ENCODE peak calls at places on chromosomes 6 and 20, in five cellular contexts. One of them, this sample, is unnamed. For H3K4me1, the result is how much of the 10 kb centered on the place peaks cover.

GRCh38 chr6:166678426-166678825 is 51.4 kb upstream of the RPS6KA2 start:
- DNase-seq in adrenal gland: no peak
- DNase-seq in cardiac muscle cell: peak
- DNase-seq in transverse colon: no peak
- DNase-seq in CD8-positive, alpha-beta T cell: no peak
- DNase-seq in this sample: no peak

GRCh38 chr6:157885211-157885788 is 62.3 kb downstream of the SNX9 start:
- DNase-seq in adrenal gland: no peak
- DNase-seq in cardiac muscle cell: no peak
- DNase-seq in transverse colon: no peak
- DNase-seq in CD8-positive, alpha-beta T cell: peak
- DNase-seq in this sample: no peak

GRCh38 chr6:29447670-29448069 is 8.6 kb downstream of the OR10C1 start:
- DNase-seq in adrenal gland: no peak
- DNase-seq in cardiac muscle cell: no peak
- DNase-seq in transverse colon: no peak
- DNase-seq in CD8-positive, alpha-beta T cell: no peak
- DNase-seq in this sample: no peak

GRCh38 chr20:266604-267562 is 9.4 kb downstream of the DEFB132 start:
- DNase-seq in adrenal gland: peak
- DNase-seq in cardiac muscle cell: peak
- DNase-seq in transverse colon: peak
- DNase-seq in CD8-positive, alpha-beta T cell: peak
- DNase-seq in this sample: peak

GRCh38 chr6:30557683-30557981 is 537 bp downstream of the PRR3 start:
- DNase-seq in adrenal gland: no peak
- DNase-seq in cardiac muscle cell: no peak
- DNase-seq in transverse colon: no peak
- DNase-seq in CD8-positive, alpha-beta T cell: peak
- DNase-seq in this sample: no peak

GRCh38 chr20:8461186-8461585 is 329.1 kb downstream of the PLCB1 start:
- DNase-seq in adrenal gland: no peak
- DNase-seq in cardiac muscle cell: no peak
- DNase-seq in transverse colon: no peak
- DNase-seq in CD8-positive, alpha-beta T cell: no peak
- DNase-seq in this sample: no peak

GRCh38 chr20:14984768-14985622 is 647.6 kb upstream of the FLRT3 start:
- DNase-seq in adrenal gland: no peak
- DNase-seq in cardiac muscle cell: no peak
- DNase-seq in transverse colon: no peak
- DNase-seq in CD8-positive, alpha-beta T cell: no peak
- DNase-seq in this sample: no peak

GRCh38 chr20:35661013-35661412 is 3.7 kb downstream of the CPNE1 start:
- DNase-seq in adrenal gland: no peak
- DNase-seq in cardiac muscle cell: no peak
- DNase-seq in transverse colon: no peak
- DNase-seq in CD8-positive, alpha-beta T cell: no peak
- DNase-seq in this sample: no peak

GRCh38 chr6:112946051-112946450 is 598.9 kb downstream of the RFPL4B start:
- DNase-seq in adrenal gland: no peak
- DNase-seq in cardiac muscle cell: peak
- DNase-seq in transverse colon: no peak
- DNase-seq in CD8-positive, alpha-beta T cell: no peak
- DNase-seq in this sample: no peak

DNA sequence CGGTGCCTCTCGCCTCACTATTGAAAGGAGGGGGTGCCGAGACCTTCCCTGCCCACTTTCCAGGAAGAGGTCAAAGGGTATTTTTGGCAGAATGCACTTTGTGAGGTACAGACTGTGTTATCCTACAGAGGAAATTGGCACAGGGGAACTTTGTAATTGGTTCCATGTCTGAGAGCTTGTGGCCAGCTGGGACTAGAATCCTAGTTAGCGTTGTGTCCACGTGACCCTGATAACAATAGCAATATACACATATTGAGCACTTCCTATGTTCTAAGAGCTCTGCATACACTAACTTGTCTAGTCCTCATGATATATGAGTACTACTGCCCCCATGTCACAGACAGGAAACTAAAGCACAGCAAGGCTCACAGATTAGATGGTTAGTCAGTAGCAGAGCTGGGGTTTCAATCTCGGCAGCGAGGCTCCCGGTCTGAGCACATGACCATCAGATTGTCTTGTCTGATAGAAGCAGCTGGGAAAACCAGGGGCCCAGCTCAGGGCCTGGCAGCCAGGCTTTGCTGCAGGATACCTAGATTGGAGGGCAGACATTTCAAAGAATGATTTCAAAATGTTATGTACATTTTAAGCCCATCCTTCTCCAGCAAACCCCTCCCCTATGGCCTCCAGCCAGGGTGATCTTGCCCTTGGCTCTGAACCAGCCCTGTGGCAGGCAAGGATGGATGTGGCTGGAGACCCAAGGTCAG is 1.4 kb downstream of the MAPK13 start:
- DNase-seq in adrenal gland: peak
- DNase-seq in cardiac muscle cell: peak
- DNase-seq in transverse colon: peak
- DNase-seq in CD8-positive, alpha-beta T cell: peak
- DNase-seq in this sample: peak
- H3K4me1 ChIP-seq in adrenal gland: half or more
- H3K4me1 ChIP-seq in cardiac muscle cell: under half
- H3K4me1 ChIP-seq in transverse colon: under half
- H3K4me1 ChIP-seq in CD8-positive, alpha-beta T cell: under half
- H3K4me1 ChIP-seq in this sample: under half

GRCh38 chr6:128493877-128494276 is 26.5 kb downstream of the PTPRK start:
- DNase-seq in adrenal gland: no peak
- DNase-seq in cardiac muscle cell: no peak
- DNase-seq in transverse colon: no peak
- DNase-seq in CD8-positive, alpha-beta T cell: no peak
- DNase-seq in this sample: no peak
- H3K27ac ChIP-seq in adrenal gland: no peak
- H3K27ac ChIP-seq in cardiac muscle cell: no peak
- H3K27ac ChIP-seq in transverse colon: no peak
- H3K27ac ChIP-seq in CD8-positive, alpha-beta T cell: no peak
- H3K27ac ChIP-seq in this sample: no peak

GRCh38 chr6:99285881-99286280 is 63.6 kb downstream of the FAXC start:
- DNase-seq in adrenal gland: no peak
- DNase-seq in cardiac muscle cell: no peak
- DNase-seq in transverse colon: no peak
- DNase-seq in CD8-positive, alpha-beta T cell: no peak
- DNase-seq in this sample: no peak

GRCh38 chr6:99287523-99287922 is 62.0 kb downstream of the FAXC start:
- DNase-seq in adrenal gland: no peak
- DNase-seq in cardiac muscle cell: no peak
- DNase-seq in transverse colon: no peak
- DNase-seq in CD8-positive, alpha-beta T cell: no peak
- DNase-seq in this sample: no peak

GRCh38 chr6:99276747-99277146 is 72.7 kb downstream of the FAXC start:
- DNase-seq in adrenal gland: no peak
- DNase-seq in cardiac muscle cell: no peak
- DNase-seq in transverse colon: no peak
- DNase-seq in CD8-positive, alpha-beta T cell: no peak
- DNase-seq in this sample: no peak

GRCh38 chr6:99282479-99283062 is 66.9 kb downstream of the FAXC start:
- DNase-seq in adrenal gland: no peak
- DNase-seq in cardiac muscle cell: peak
- DNase-seq in transverse colon: no peak
- DNase-seq in CD8-positive, alpha-beta T cell: no peak
- DNase-seq in this sample: no peak
- TF ChIP-seq CTCF in adrenal gland: peak
- TF ChIP-seq CTCF in cardiac muscle cell: peak
- TF ChIP-seq CTCF in transverse colon: peak
- TF ChIP-seq CTCF in CD8-positive, alpha-beta T cell: no peak
- TF ChIP-seq CTCF in this sample: peak

GRCh38 chr6:32622545-32623401 is 14.4 kb upstream of the HLA-DQA1 start:
- DNase-seq in adrenal gland: peak
- DNase-seq in cardiac muscle cell: peak
- DNase-seq in transverse colon: no peak
- DNase-seq in CD8-positive, alpha-beta T cell: peak
- DNase-seq in this sample: peak
- H3K4me1 ChIP-seq in adrenal gland: under half
- H3K4me1 ChIP-seq in cardiac muscle cell: under half
- H3K4me1 ChIP-seq in transverse colon: under half
- H3K4me1 ChIP-seq in CD8-positive, alpha-beta T cell: under half
- H3K4me1 ChIP-seq in this sample: under half

GRCh38 chr20:40571625-40572024 is 117.4 kb downstream of the MAFB start:
- DNase-seq in adrenal gland: no peak
- DNase-seq in cardiac muscle cell: no peak
- DNase-seq in transverse colon: no peak
- DNase-seq in CD8-positive, alpha-beta T cell: no peak
- DNase-seq in this sample: no peak
- H3K27ac ChIP-seq in adrenal gland: no peak
- H3K27ac ChIP-seq in cardiac muscle cell: no peak
- H3K27ac ChIP-seq in transverse colon: peak
- H3K27ac ChIP-seq in CD8-positive, alpha-beta T cell: no peak
- H3K27ac ChIP-seq in this sample: no peak

GRCh38 chr20:22438926-22439325 is 145.4 kb downstream of the FOXA2 start:
- DNase-seq in adrenal gland: no peak
- DNase-seq in cardiac muscle cell: peak
- DNase-seq in transverse colon: no peak
- DNase-seq in CD8-positive, alpha-beta T cell: no peak
- DNase-seq in this sample: no peak
- TF ChIP-seq CTCF in adrenal gland: no peak
- TF ChIP-seq CTCF in cardiac muscle cell: peak
- TF ChIP-seq CTCF in transverse colon: no peak
- TF ChIP-seq CTCF in CD8-positive, alpha-beta T cell: no peak
- TF ChIP-seq CTCF in this sample: no peak

GRCh38 chr6:41732149-41732548 is 3.3 kb downstream of the TFEB start:
- DNase-seq in adrenal gland: no peak
- DNase-seq in cardiac muscle cell: no peak
- DNase-seq in transverse colon: no peak
- DNase-seq in CD8-positive, alpha-beta T cell: no peak
- DNase-seq in this sample: no peak
- H3K4me1 ChIP-seq in adrenal gland: under half
- H3K4me1 ChIP-seq in cardiac muscle cell: under half
- H3K4me1 ChIP-seq in transverse colon: half or more
- H3K4me1 ChIP-seq in CD8-positive, alpha-beta T cell: half or more
- H3K4me1 ChIP-seq in this sample: under half

GRCh38 chr6:86355271-86355670 is 582.1 kb upstream of the HTR1E start:
- DNase-seq in adrenal gland: no peak
- DNase-seq in cardiac muscle cell: no peak
- DNase-seq in transverse colon: no peak
- DNase-seq in CD8-positive, alpha-beta T cell: no peak
- DNase-seq in this sample: no peak

DNA sequence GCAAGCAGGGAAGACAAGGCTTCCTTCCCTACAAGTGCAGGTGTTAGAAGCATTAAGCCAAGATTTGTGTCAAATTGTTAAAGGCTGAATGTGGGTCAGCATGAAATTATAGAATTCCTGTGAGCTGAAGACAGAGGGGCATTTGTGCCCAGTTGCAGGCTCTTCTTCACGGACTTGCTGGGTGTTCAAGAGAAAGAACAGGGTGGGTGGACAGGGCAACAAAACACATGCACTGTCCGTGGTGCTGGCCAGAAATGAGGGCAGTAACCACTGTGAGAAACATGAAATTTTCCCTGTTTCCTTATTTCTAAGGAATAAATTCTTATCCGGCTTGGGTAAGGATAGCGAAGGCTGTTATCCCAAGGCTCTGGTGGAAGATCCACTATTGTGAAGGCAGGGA is 579.5 kb upstream of the HTR1E start:
- DNase-seq in adrenal gland: no peak
- DNase-seq in cardiac muscle cell: no peak
- DNase-seq in transverse colon: no peak
- DNase-seq in CD8-positive, alpha-beta T cell: no peak
- DNase-seq in this sample: no peak
- H3K27ac ChIP-seq in adrenal gland: no peak
- H3K27ac ChIP-seq in cardiac muscle cell: no peak
- H3K27ac ChIP-seq in transverse colon: no peak
- H3K27ac ChIP-seq in CD8-positive, alpha-beta T cell: no peak
- H3K27ac ChIP-seq in this sample: no peak

DNA sequence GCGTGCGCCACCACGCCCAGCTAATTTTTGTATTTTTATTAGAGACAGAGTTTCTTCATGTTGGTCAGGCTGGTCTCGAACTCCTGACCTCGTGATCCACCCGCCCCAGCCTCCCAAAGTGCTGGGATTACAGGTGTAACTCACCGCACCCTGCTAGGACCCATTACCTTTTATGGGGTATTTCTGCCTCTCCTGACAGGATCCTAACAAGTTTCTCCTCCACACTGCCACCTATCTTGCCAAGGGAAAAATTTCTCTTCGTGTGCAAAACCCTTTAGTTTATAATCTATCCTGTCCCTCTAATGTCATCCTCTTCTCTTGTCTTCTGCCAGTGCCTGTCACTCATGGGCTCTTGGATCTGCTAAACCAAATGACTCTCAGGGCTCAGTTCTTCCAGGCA is 1.9 kb downstream of the STMND1 start:
- DNase-seq in adrenal gland: no peak
- DNase-seq in cardiac muscle cell: no peak
- DNase-seq in transverse colon: no peak
- DNase-seq in CD8-positive, alpha-beta T cell: no peak
- DNase-seq in this sample: no peak
- TF ChIP-seq CTCF in adrenal gland: no peak
- TF ChIP-seq CTCF in cardiac muscle cell: peak
- TF ChIP-seq CTCF in transverse colon: peak
- TF ChIP-seq CTCF in CD8-positive, alpha-beta T cell: no peak
- TF ChIP-seq CTCF in this sample: no peak

DNA sequence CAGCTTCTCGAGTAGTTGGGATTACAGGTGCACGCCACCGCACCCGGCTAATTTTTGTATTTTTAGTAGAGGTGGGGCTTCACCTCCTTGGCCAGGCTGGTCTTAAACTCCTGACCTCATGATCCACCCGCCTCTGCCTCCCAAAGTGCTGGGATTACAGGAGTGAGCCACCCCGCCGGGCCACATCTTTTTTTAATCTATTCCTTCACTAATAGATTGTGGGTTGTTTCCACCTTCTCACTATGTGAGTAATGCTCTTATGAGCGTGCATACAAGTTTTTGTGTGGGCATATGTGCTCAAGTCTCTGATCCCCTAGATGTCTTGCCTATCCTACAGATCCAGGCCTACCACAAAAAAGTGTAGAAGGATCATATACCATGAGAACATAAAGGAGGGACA is 30.7 kb downstream of the CARMIL1 start:
- DNase-seq in adrenal gland: no peak
- DNase-seq in cardiac muscle cell: no peak
- DNase-seq in transverse colon: no peak
- DNase-seq in CD8-positive, alpha-beta T cell: no peak
- DNase-seq in this sample: no peak
- H3K4me1 ChIP-seq in adrenal gland: under half
- H3K4me1 ChIP-seq in cardiac muscle cell: under half
- H3K4me1 ChIP-seq in transverse colon: under half
- H3K4me1 ChIP-seq in CD8-positive, alpha-beta T cell: under half
- H3K4me1 ChIP-seq in this sample: under half

This sample was measured in testis.